ENCODE peak calls at places on chromosomes 12 and 14, in eight cellular contexts. U is activated effector memory CD4-positive, alpha-beta T cell treated with Interleukin-2 at 50 U/mL for 16 hours; J is EL; O is left lobe of liver; V is GDM1; D is effector memory CD8-positive, alpha-beta T cell; S is GM18507; C is caudate nucleus. I is an unnamed sample.

GRCh38 chr14:53842938-53843337 is 113.7 kb downstream of the BMP4 start:
- DNase-seq in V (no peak), O (no peak), C (no peak), J (peak), U (no peak), D (no peak), S (no peak), I (no peak)

GRCh38 chr12:98406378-98406777 is 109.0 kb upstream of the TMPO start:
- DNase-seq in C (no peak), S (no peak), V (no peak), U (no peak), J (no peak), O (no peak), D (no peak), I (no peak)

GRCh38 chr12:122054842-122055544 is 23.6 kb upstream of the MLXIP start:
- DNase-seq in C (no peak), U (no peak), V (no peak), S (no peak), J (no peak), D (no peak), O (no peak), I (no peak)

GRCh38 chr14:32657081-32657480 is 281.6 kb upstream of the NPAS3 start:
- DNase-seq in D (no peak), U (no peak), S (no peak), J (peak), C (no peak), O (no peak), V (peak), I (no peak)

GRCh38 chr14:24132061-24132685 is 1.7 kb downstream of the FITM1 start:
- DNase-seq in U (no peak), V (no peak), C (no peak), O (peak), D (no peak), S (no peak), J (no peak), I (no peak)

GRCh38 chr12:57765003-57765697 is 1.7 kb downstream of the CYP27B1 start:
- DNase-seq in D (peak), U (peak), V (no peak), O (no peak), J (peak), S (no peak), C (no peak), I (no peak)

GRCh38 chr12:40697566-40698257 is 5.5 kb downstream of the CNTN1 start:
- DNase-seq in V (no peak), U (no peak), S (no peak), J (no peak), O (no peak), C (no peak), D (no peak), I (no peak)

GRCh38 chr14:98714604-98715003 is 557.4 kb downstream of the BCL11B start:
- DNase-seq in U (no peak), C (no peak), S (no peak), D (no peak), J (no peak), O (no peak), V (no peak), I (no peak)

GRCh38 chr12:100820314-100820713 is 25.7 kb downstream of the ANO4 start:
- DNase-seq in C (no peak), O (no peak), V (no peak), J (no peak), S (no peak), U (no peak), D (no peak), I (no peak)

GRCh38 chr14:91361236-91361811 is 56.3 kb downstream of the CCDC88C start:
- DNase-seq in D (no peak), S (no peak), J (no peak), O (no peak), U (no peak), V (no peak), C (no peak), I (no peak)

GRCh38 chr12:66025477-66025876 is 105.1 kb downstream of the LLPH start:
- DNase-seq in J (no peak), V (no peak), S (no peak), O (no peak), C (no peak), U (no peak), D (no peak), I (no peak)

GRCh38 chr12:5587701-5588100 is 155.8 kb downstream of the NTF3 start:
- DNase-seq in D (no peak), S (no peak), C (no peak), O (no peak), U (no peak), J (no peak), V (no peak), I (no peak)

GRCh38 chr12:2959194-2959507 is at the start of gene TEAD4:
- DNase-seq in U (no peak), D (no peak), V (no peak), O (peak), J (peak), S (no peak), C (no peak), I (no peak)

GRCh38 chr12:58509116-58509885 is 411.0 kb downstream of the LRIG3 start:
- DNase-seq in U (no peak), V (no peak), D (no peak), S (no peak), C (no peak), O (no peak), J (peak), I (no peak)

GRCh38 chr14:31024577-31025334 is 693 bp upstream of the AP4S1 start:
- DNase-seq in S (no peak), C (no peak), D (no peak), V (no peak), U (no peak), J (peak), O (no peak), I (no peak)

GRCh38 chr12:132554857-132555630 is 55.3 kb downstream of the LRCOL1 start:
- DNase-seq in D (no peak), S (no peak), O (no peak), U (no peak), C (no peak), V (no peak), J (no peak), I (no peak)

GRCh38 chr12:27161458-27162228 is 79.3 kb upstream of the C12orf71 start:
- DNase-seq in C (no peak), J (no peak), S (no peak), O (no peak), U (no peak), D (no peak), V (no peak), I (no peak)

GRCh38 chr14:97277711-97278110 is 480.5 kb downstream of the VRK1 start:
- DNase-seq in O (no peak), J (no peak), S (no peak), V (no peak), U (no peak), D (no peak), C (no peak), I (no peak)

GRCh38 chr12:63916561-63917476 is 72.3 kb downstream of the SRGAP1 start:
- DNase-seq in V (no peak), O (no peak), J (peak), C (no peak), S (no peak), U (no peak), D (no peak), I (no peak)

GRCh38 chr12:65464930-65465329 is 186.4 kb downstream of the MSRB3 start:
- DNase-seq in D (no peak), J (peak), S (no peak), U (no peak), O (no peak), V (no peak), C (no peak), I (peak)

GRCh38 chr14:78947681-78948080 is 777.5 kb downstream of the NRXN3 start:
- DNase-seq in S (no peak), J (no peak), D (no peak), V (no peak), U (no peak), C (no peak), O (no peak), I (no peak)

GRCh38 chr14:99145307-99145706 is 126.7 kb downstream of the BCL11B start:
- DNase-seq in U (no peak), V (no peak), J (no peak), O (no peak), S (no peak), C (no peak), D (no peak), I (no peak)

GRCh38 chr12:121805800-121806555 is 2.2 kb downstream of the SETD1B start:
- DNase-seq in V (no peak), D (no peak), J (peak), U (no peak), O (peak), S (no peak), C (no peak), I (no peak)

GRCh38 chr12:42912367-42912766 is 322.8 kb upstream of the PRICKLE1 start:
- DNase-seq in D (no peak), V (no peak), J (no peak), C (no peak), U (no peak), O (no peak), S (no peak), I (no peak)

GRCh38 chr14:31937730-31938346 is 139.3 kb upstream of the ARHGAP5 start:
- DNase-seq in C (peak), U (peak), O (no peak), S (peak), V (peak), J (peak), D (no peak), I (no peak)

GRCh38 chr14:22980672-22981089 is 1.7 kb downstream of the AJUBA start:
- DNase-seq in C (no peak), J (peak), U (no peak), O (no peak), V (no peak), S (no peak), D (no peak), I (no peak)

GRCh38 chr14:82642425-82642824 is 1108.8 kb upstream of the SEL1L start:
- DNase-seq in V (no peak), U (no peak), O (no peak), C (no peak), S (no peak), J (no peak), D (no peak), I (no peak)

GRCh38 chr12:56206373-56207166 is 15.2 kb downstream of the RNF41 start:
- DNase-seq in D (no peak), V (peak), U (no peak), J (peak), S (no peak), C (no peak), O (no peak), I (no peak)